ENCODE peak calls at places on chromosomes 5 and 9, in seven cellular contexts. Y is kidney, R is psoas muscle, K is astrocyte of the spinal cord, F is cardiac muscle cell, P is uterus, H is HepG2. J is an unnamed sample.

GRCh38 chr5:20307391-20307790 is 319.4 kb upstream of the CDH18 start:
- DNase-seq in Y (no peak), R (no peak), K (no peak), F (no peak), P (no peak), H (no peak), J (no peak)

GRCh38 chr5:132437604-132438275 is 52.8 kb downstream of the IRF1 start:
- DNase-seq in Y (peak; percentile 95), R (peak; percentile 84), K (peak; percentile 93), F (peak; percentile 45), P (peak; percentile 83), H (no peak), J (no peak)

GRCh38 chr9:138077898-138078540 is 200.4 kb downstream of the CACNA1B start:
- DNase-seq in Y (peak; percentile 34), R (no peak), K (no peak), F (no peak), P (peak; percentile 3), H (no peak), J (no peak)

GRCh38 chr5:98527846-98528245 is 245.6 kb upstream of the RGMB start:
- DNase-seq in Y (no peak), R (no peak), K (no peak), F (no peak), P (no peak), H (no peak), J (no peak)

GRCh38 chr5:126852104-126852531 is 75.2 kb downstream of the LMNB1 start:
- DNase-seq in Y (no peak), R (no peak), K (no peak), F (no peak), P (peak; percentile 43), H (no peak), J (no peak)

GRCh38 chr5:149271717-149272558 is at the start of gene AFAP1L1:
- DNase-seq in Y (peak; percentile 85), R (peak; percentile 89), K (peak; percentile 17), F (peak; percentile 79), P (peak; percentile 64), H (peak; percentile 6), J (no peak)

GRCh38 chr5:90902681-90903386 is 344.2 kb downstream of the ADGRV1 start:
- DNase-seq in Y (no peak), R (no peak), K (no peak), F (no peak), P (no peak), H (no peak), J (no peak)

GRCh38 chr5:137304227-137304874 is 194.8 kb downstream of the SPOCK1 start:
- DNase-seq in Y (no peak), R (no peak), K (no peak), F (no peak), P (no peak), H (no peak), J (peak; percentile 97)

GRCh38 chr5:130402906-130403305 is 498.6 kb downstream of the CHSY3 start:
- DNase-seq in Y (no peak), R (no peak), K (no peak), F (no peak), P (no peak), H (no peak), J (no peak)

GRCh38 chr5:174313615-174314014 is 268.1 kb downstream of the NSG2 start:
- DNase-seq in Y (no peak), R (no peak), K (no peak), F (no peak), P (no peak), H (no peak), J (no peak)

GRCh38 chr5:33827885-33828284 is 63.9 kb downstream of the ADAMTS12 start:
- DNase-seq in Y (no peak), R (no peak), K (no peak), F (no peak), P (no peak), H (no peak), J (no peak)

GRCh38 chr5:179553875-179554274 is 3.5 kb downstream of the RUFY1 start:
- DNase-seq in Y (no peak), R (no peak), K (peak; percentile 65), F (no peak), P (no peak), H (peak; percentile 40), J (no peak)

GRCh38 chr5:148687427-148687826 is 33.1 kb upstream of the HTR4 start:
- DNase-seq in Y (no peak), R (no peak), K (peak; percentile 17), F (peak; percentile 43), P (no peak), H (peak; percentile 57), J (peak; percentile 38)

GRCh38 chr5:159503236-159503635 is 172.9 kb upstream of the IL12B start:
- DNase-seq in Y (no peak), R (no peak), K (no peak), F (no peak), P (no peak), H (no peak), J (no peak)

GRCh38 chr9:9790216-9790872 is 822.5 kb downstream of the PTPRD start:
- DNase-seq in Y (no peak), R (no peak), K (peak; percentile 51), F (peak; percentile 64), P (no peak), H (peak; percentile 45), J (peak; percentile 11)

GRCh38 chr5:160439205-160439600 is 17.5 kb downstream of the PTTG1 start:
- DNase-seq in Y (peak; percentile 91), R (peak; percentile 89), K (peak; percentile 76), F (peak; percentile 83), P (peak; percentile 80), H (peak; percentile 69), J (no peak)

GRCh38 chr5:16826379-16827125 is 109.5 kb downstream of the MYO10 start:
- DNase-seq in Y (no peak), R (no peak), K (no peak), F (no peak), P (no peak), H (no peak), J (no peak)

GRCh38 chr5:179730356-179730755 is 2.3 kb upstream of the MAML1 start:
- DNase-seq in Y (no peak), R (no peak), K (no peak), F (no peak), P (no peak), H (no peak), J (no peak)

GRCh38 chr5:17803976-17804375 is 169.7 kb downstream of the TAF11L14 start:
- DNase-seq in Y (no peak), R (no peak), K (no peak), F (no peak), P (no peak), H (no peak), J (no peak)

GRCh38 chr9:70419546-70420266 is 5.2 kb upstream of the KLF9 start:
- DNase-seq in Y (peak; percentile 99), R (peak; percentile 98), K (peak; percentile 99), F (peak; percentile 69), P (peak; percentile 96), H (peak; percentile 91), J (peak; percentile 89)

DNA sequence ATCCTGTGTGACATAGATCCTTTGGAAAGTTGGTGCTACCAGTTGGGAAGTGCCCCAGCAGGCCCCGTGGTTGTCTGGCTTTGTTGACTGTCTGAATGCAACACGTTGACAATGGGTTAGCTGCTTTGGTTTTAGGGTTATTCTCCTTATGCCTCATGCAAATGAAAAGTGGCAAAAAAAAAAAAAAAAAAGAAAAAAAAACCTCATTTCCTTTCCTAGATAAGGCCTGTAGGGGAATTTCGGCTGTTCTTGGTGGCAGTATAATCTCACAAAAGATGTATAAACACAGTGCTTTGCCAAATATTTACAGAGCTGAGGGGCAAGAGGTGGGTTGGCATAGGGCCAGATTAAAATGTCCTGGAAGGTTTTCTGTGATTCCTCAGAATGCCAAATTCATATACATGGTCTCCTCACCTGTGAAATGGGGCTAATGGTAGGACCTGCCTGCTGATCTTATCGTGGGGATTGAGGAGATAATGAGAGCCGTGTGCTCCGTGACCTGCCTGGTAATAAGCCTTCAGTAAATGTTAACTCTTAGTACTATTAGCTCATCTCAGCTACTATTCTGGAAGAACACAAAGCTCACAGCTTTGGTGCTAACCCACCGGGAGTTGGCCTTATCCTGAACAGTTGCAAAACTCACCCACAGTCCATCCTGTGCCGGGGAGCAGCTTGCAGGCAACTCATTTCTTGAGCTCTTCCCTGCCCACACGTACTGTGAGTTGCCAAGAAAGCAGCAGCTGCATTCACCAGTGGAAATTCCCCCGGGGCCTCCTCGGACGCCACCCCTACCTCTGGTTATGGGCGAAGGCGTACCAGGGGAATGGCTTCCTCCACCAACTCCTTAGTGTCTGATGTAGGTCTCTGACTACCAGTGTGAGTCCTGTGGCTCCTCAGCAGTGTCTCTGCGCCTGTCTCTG is 220.3 kb downstream of the NR3C1 start:
- DNase-seq in Y (no peak), R (peak; percentile 65), K (no peak), F (no peak), P (no peak), H (peak; percentile 66), J (peak; percentile 89)
- H3K4me3 ChIP-seq in Y (no peak overlapping the region), R (no peak overlapping the region), K (no peak overlapping the region), F (no peak overlapping the region), P (no peak overlapping the region), H (peak overlapping the region; percentile 8), J (no peak overlapping the region)

GRCh38 chr5:12022444-12022843 is 118.2 kb upstream of the CTNND2 start:
- DNase-seq in Y (no peak), R (no peak), K (no peak), F (no peak), P (no peak), H (no peak), J (no peak)

GRCh38 chr5:12019306-12019705 is 115.1 kb upstream of the CTNND2 start:
- DNase-seq in Y (no peak), R (no peak), K (no peak), F (no peak), P (no peak), H (no peak), J (no peak)

GRCh38 chr5:12023614-12024241 is 119.5 kb upstream of the CTNND2 start:
- DNase-seq in Y (no peak), R (no peak), K (peak; percentile 58), F (peak; percentile 70), P (no peak), H (peak; percentile 33), J (peak; percentile 32)
- TF ChIP-seq CTCF in Y (no peak), R (peak; percentile 40), K (peak; percentile 53), F (peak; percentile 51), P (peak; percentile 23), H (peak; percentile 62), J (peak; percentile 69)

GRCh38 chr5:157165668-157166067 is 396 bp downstream of the GARIN3 start:
- DNase-seq in Y (peak; percentile 56), R (no peak), K (no peak), F (no peak), P (no peak), H (no peak), J (no peak)

GRCh38 chr5:157165261-157165660 is 803 bp downstream of the GARIN3 start:
- DNase-seq in Y (no peak), R (no peak), K (no peak), F (no peak), P (no peak), H (no peak), J (no peak)

GRCh38 chr5:157167219-157167621 is 1.2 kb upstream of the GARIN3 start:
- DNase-seq in Y (no peak), R (no peak), K (peak; percentile 11), F (no peak), P (no peak), H (no peak), J (no peak)

GRCh38 chr5:157166164-157166493 is at the start of gene GARIN3:
- DNase-seq in Y (no peak), R (no peak), K (no peak), F (no peak), P (no peak), H (no peak), J (no peak)

GRCh38 chr5:157166494-157167218 is 592 bp upstream of the GARIN3 start:
- DNase-seq in Y (no peak), R (no peak), K (no peak), F (no peak), P (no peak), H (no peak), J (no peak)
- H3K4me3 ChIP-seq in Y (no peak overlapping the region), R (no peak overlapping the region), K (no peak overlapping the region), F (no peak overlapping the region), P (no peak overlapping the region), H (no peak overlapping the region), J (no peak overlapping the region)

GRCh38 chr5:54212331-54212730 is 98.0 kb downstream of the ARL15 start:
- DNase-seq in Y (no peak), R (no peak), K (no peak), F (no peak), P (no peak), H (no peak), J (no peak)
- TF ChIP-seq CTCF in Y (no peak), R (no peak), K (no peak), F (no peak), P (no peak), H (no peak), J (no peak)

J was measured in LNCaP clone FGC.